ENCODE peak calls at places on chromosomes 5 and 9, in five cellular contexts. Z, P, N, Q and V are unnamed samples.

GRCh38 chr9:12716823-12717222 is 23.6 kb downstream of the TYRP1 start:
- DNase-seq in N (no peak), Q (no peak), P (no peak), Z (no peak), V (no peak)

GRCh38 chr5:93748875-93749397 is 7.5 kb upstream of the POU5F2 start:
- DNase-seq in Q (no peak), N (no peak), P (no peak), Z (no peak), V (no peak)

GRCh38 chr9:21096172-21096900 is 18.6 kb upstream of the IFNB1 start:
- DNase-seq in Z (no peak), Q (peak), N (no peak), P (no peak), V (no peak)

GRCh38 chr9:132864691-132865090 is 13.4 kb downstream of the AK8 start:
- DNase-seq in Q (no peak), P (no peak), N (no peak), Z (no peak), V (no peak)

GRCh38 chr5:147568710-147569109 is 58.8 kb upstream of the DPYSL3 start:
- DNase-seq in P (no peak), Z (no peak), Q (no peak), N (no peak), V (no peak)

GRCh38 chr5:119570935-119571334 is 58.4 kb upstream of the FAM170A start:
- DNase-seq in P (no peak), N (no peak), Q (no peak), Z (no peak), V (no peak)

GRCh38 chr9:34581318-34581717 is 8.2 kb downstream of the CNTFR start:
- DNase-seq in N (no peak), Q (no peak), Z (no peak), P (no peak), V (no peak)

GRCh38 chr9:127923771-127924170 is 6.8 kb downstream of the PIP5KL1 start:
- DNase-seq in N (peak), P (no peak), Q (peak), Z (no peak), V (no peak)

GRCh38 chr9:137330689-137331088 is 28.6 kb upstream of the NRARP start:
- DNase-seq in Z (no peak), N (no peak), Q (no peak), P (no peak), V (no peak)

GRCh38 chr9:132411091-132411508 is 1.1 kb downstream of the CFAP77 start:
- DNase-seq in Q (peak), N (peak), Z (no peak), P (peak), V (peak)

GRCh38 chr9:68925175-68925574 is 88.7 kb downstream of the PRKACG start:
- DNase-seq in P (no peak), Z (no peak), Q (no peak), N (no peak), V (no peak)

GRCh38 chr9:114930063-114930812 is at the start of gene TNFSF8:
- DNase-seq in Q (no peak), N (no peak), P (peak), Z (no peak), V (peak)